ENCODE peak calls at places on chromosomes 1 and 21, in four cellular contexts. D is tibial artery, Z is left ventricle myocardium inferior, W is tibial nerve. K is an unnamed sample.
A peak's percentile ranks its signal among the peaks of the same experiment; 100 is the strongest.

GRCh38 chr1:65319141-65319540 is 9.8 kb downstream of the DNAJC6 start:
- DNase-seq in W (no peak), Z (no peak), D (no peak), K (no peak)

GRCh38 chr21:14050121-14050520 is 160.6 kb downstream of the LIPI start:
- DNase-seq in Z (no peak), W (no peak), D (no peak), K (no peak)

GRCh38 chr1:26280333-26281042 is 602 bp downstream of the SH3BGRL3 start:
- DNase-seq in Z (no peak), D (no peak), W (no peak), K (no peak)

GRCh38 chr1:204294371-204294770 is 65.4 kb downstream of the PLEKHA6 start:
- DNase-seq in W (peak; percentile 37), D (peak; percentile 83), Z (peak; percentile 64), K (peak; percentile 71)

GRCh38 chr1:206946261-206946660 is at the start of gene PIGR:
- DNase-seq in W (no peak), D (no peak), Z (no peak), K (no peak)

GRCh38 chr1:16727190-16728111 is 12.9 kb upstream of the RNU1-4 start:
- DNase-seq in Z (no peak), W (peak; percentile 18), D (peak; percentile 26), K (no peak)

GRCh38 chr1:237542525-237543418 is 347.9 kb downstream of the ZP4 start:
- DNase-seq in W (no peak), Z (no peak), D (no peak), K (no peak)

GRCh38 chr1:75124510-75124909 is 9.7 kb upstream of the LHX8 start:
- DNase-seq in Z (no peak), D (no peak), W (no peak), K (no peak)

GRCh38 chr1:3029991-3030662 is 8.9 kb downstream of the ACTRT2 start:
- DNase-seq in Z (no peak), D (peak; percentile 12), W (no peak), K (peak; percentile 58)

DNA sequence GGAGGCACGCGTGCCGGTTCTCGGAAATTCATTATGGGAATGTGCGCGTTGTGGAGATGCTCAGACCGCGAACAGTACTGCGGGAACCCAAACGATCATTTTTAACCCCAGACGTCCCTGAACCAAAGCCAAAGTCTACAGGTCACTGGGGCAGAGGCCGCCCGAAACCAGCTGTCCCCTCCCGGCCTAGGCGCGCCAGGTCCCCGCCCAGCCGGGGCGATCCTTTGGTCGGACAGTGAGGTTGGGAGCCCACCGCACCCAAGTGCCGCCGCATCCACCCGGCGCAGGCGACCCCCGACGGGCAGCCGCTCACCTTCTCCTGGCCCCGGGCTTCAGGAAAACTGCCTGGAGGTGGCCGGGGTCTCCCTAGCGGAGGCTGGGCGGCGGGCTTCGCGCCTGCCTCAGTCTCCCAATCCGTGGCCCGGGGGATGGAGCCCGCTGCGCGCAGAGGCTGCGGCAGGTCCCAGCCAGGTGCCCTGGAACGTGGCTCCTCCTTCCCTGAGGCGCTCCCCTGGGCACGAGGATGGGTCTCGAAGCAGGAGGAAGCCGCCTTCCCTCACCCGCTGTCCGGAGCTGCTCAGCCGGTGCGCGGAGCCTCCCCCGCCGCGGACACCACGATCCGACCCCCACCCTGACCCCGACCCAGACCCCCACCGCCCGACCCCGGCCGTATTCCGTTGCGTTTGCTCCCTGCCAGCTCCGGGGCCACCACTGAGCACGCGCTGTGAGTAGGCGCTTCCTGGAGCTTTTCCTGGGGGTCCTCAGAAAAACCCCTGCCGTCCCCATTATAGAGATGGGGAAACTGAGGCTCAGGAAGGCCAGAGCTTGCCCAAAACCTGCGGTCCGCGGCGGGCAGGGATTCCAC is 8.1 kb upstream of the SLX9 start:
- DNase-seq in Z (peak; percentile 15), W (no peak), D (no peak), K (no peak)
- H3K4me3 ChIP-seq in Z (peak overlapping the region; percentile 66), W (peak overlapping the region; percentile 51), D (peak overlapping the region; percentile 41), K (peak overlapping the region; percentile 47)

GRCh38 chr1:43434256-43434655 is 19.5 kb downstream of the HYI start:
- DNase-seq in Z (no peak), W (no peak), D (no peak), K (no peak)
- H3K4me1 ChIP-seq in Z (peaks cover 14% of the 10 kb centered on the region), W (no peaks in the 10 kb centered on the region), D (peaks cover 3% of the 10 kb centered on the region), K (no peaks in the 10 kb centered on the region)

GRCh38 chr1:9402717-9403116 is 110.0 kb downstream of the SPSB1 start:
- DNase-seq in D (no peak), Z (no peak), W (no peak), K (no peak)

GRCh38 chr1:9402256-9402616 is 109.5 kb downstream of the SPSB1 start:
- DNase-seq in D (no peak), W (no peak), Z (no peak), K (no peak)

GRCh38 chr1:9399510-9400424 is 107.1 kb downstream of the SPSB1 start:
- DNase-seq in D (no peak), Z (peak; percentile 62), W (no peak), K (no peak)

GRCh38 chr1:9401080-9401453 is 108.4 kb downstream of the SPSB1 start:
- DNase-seq in Z (no peak), W (no peak), D (no peak), K (no peak)

GRCh38 chr1:9400425-9401079 is 107.9 kb downstream of the SPSB1 start:
- DNase-seq in W (no peak), Z (no peak), D (no peak), K (no peak)
- H3K27ac ChIP-seq in W (no peak overlapping the region), Z (peak overlapping the region; percentile 80), D (peak overlapping the region; percentile 69), K (peak overlapping the region; percentile 87)

GRCh38 chr1:86778510-86779218 is 74.3 kb downstream of the SH3GLB1 start:
- DNase-seq in D (no peak), Z (no peak), W (no peak), K (no peak)

GRCh38 chr1:86773331-86774288 is 69.2 kb downstream of the SH3GLB1 start:
- DNase-seq in W (no peak), D (no peak), Z (no peak), K (no peak)

GRCh38 chr1:86775395-86775794 is 71.0 kb downstream of the SH3GLB1 start:
- DNase-seq in Z (no peak), D (no peak), W (no peak), K (no peak)

GRCh38 chr1:86776108-86776507 is 71.7 kb downstream of the SH3GLB1 start:
- DNase-seq in D (no peak), W (no peak), Z (no peak), K (no peak)

GRCh38 chr1:86774305-86775304 is 70.2 kb downstream of the SH3GLB1 start:
- DNase-seq in Z (peak; percentile 55), W (peak; percentile 15), D (peak; percentile 65), K (peak; percentile 80)
- H3K4me3 ChIP-seq in Z (no peak overlapping the region), W (no peak overlapping the region), D (no peak overlapping the region), K (no peak overlapping the region)

GRCh38 chr21:44326272-44326647 is 12.9 kb downstream of the CFAP410 start:
- DNase-seq in Z (no peak), D (no peak), W (no peak), K (no peak)

GRCh38 chr21:44326716-44327602 is 12.2 kb downstream of the CFAP410 start:
- DNase-seq in W (no peak), Z (no peak), D (no peak), K (no peak)

GRCh38 chr21:44324854-44325107 is 14.4 kb downstream of the CFAP410 start:
- DNase-seq in Z (no peak), W (no peak), D (no peak), K (no peak)

GRCh38 chr21:44324106-44324853 is 14.9 kb downstream of the CFAP410 start:
- DNase-seq in D (no peak), W (no peak), Z (no peak), K (no peak)

DNA sequence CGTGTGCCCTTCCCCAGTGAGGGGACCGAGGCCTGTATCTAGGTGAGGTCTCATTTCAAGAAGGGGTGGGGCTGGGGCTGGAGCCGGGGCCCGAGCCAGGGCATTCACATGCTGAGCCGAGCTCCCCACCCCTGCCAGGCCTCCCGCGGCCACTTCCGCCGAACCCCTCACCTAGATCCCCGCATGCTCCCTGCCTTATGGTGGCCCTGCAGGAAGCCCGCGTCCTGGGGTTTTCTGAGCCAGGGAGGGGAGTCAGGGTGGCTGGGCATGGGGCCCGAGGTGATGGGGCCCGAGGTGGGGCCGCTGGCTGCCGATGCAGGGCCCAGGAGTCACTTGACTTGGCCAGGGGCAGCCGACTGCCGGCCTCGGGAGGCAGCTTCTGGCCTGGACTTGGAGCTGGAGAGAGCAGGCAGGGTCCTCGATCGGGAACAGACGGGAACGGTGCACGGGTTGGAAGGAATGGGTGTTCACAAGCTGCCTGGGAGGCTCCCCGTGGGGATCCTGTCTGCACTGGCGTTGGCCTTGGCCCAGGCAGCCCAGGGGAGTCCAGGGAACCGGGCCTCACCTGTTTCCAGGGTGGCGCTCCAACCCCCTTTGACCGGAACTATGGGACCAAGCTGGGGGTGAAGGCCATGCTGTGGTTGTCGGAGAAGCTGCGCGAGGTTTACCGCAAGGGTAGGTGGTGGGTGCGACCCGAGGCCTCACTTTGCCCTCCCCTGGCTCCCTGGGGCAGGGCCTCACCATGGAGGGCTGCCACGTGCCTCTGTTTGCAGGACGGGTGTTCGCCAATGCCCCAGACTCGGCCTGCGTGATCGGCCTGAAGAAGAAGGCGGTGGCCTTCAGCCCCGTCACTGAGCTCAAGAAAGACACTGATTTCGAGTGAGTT is 13.6 kb downstream of the CFAP410 start:
- DNase-seq in Z (no peak), W (no peak), D (no peak), K (no peak)
- H3K4me1 ChIP-seq in Z (no peaks in the 10 kb centered on the region), W (no peaks in the 10 kb centered on the region), D (no peaks in the 10 kb centered on the region), K (no peaks in the 10 kb centered on the region)

DNA sequence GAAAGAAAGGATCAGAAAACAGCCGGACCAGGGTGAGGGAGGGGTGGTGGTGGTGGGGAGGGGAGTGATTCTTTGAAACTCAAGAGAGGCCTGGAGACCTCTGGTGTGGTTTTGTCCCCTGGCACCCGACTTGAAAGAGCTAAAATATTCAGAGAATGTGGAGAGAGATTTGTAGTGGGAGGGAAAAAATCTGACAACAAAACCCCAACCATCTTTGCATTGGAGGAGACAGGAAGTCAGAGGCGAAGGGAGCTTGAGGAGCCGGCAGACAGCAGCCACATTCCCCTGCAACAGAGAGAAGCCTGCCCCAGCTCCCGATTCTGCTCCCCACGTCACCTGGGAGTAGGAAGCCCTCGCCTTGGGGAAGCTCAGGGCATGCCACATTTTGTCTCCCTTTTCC is 85.0 kb downstream of the ITPKB start:
- DNase-seq in D (no peak), Z (no peak), W (no peak), K (no peak)
- H3K27ac ChIP-seq in D (no peak overlapping the region), Z (no peak overlapping the region), W (no peak overlapping the region), K (peak overlapping the region; percentile 54)

GRCh38 chr1:198978523-198978922 is 339.7 kb downstream of the PTPRC start:
- DNase-seq in D (no peak), W (no peak), Z (no peak), K (no peak)
- H3K4me3 ChIP-seq in D (no peak overlapping the region), W (no peak overlapping the region), Z (no peak overlapping the region), K (no peak overlapping the region)

GRCh38 chr1:211174375-211174774 is 40.4 kb upstream of the KCNH1 start:
- DNase-seq in Z (no peak), W (no peak), D (no peak), K (no peak)
- H3K4me1 ChIP-seq in Z (no peaks in the 10 kb centered on the region), W (no peaks in the 10 kb centered on the region), D (no peaks in the 10 kb centered on the region), K (no peaks in the 10 kb centered on the region)

K was measured in ascending aorta.